ENCODE peak calls at places on chromosomes 4 and X, in nine cellular contexts. One of them, this sample, is unnamed.

GRCh38 chrX:107118322-107119147 is at the start of gene RBM41:
- DNase-seq in activated CD4-positive, alpha-beta T cell treated with anti-CD3 and anti-CD28 coated beads, Interleukin-2, amount 50 U/mL, for 1 hour: peak
- DNase-seq in HCT116: peak
- DNase-seq in smooth muscle cell of the brain vasculature: peak
- DNase-seq in activated CD8-positive, alpha-beta memory T cell treated with anti-CD3 and anti-CD28 coated beads for 24 hours: peak
- DNase-seq in WERI-Rb-1: peak
- DNase-seq in activated T-cell treated with anti-CD3 and anti-CD28 coated beads for 1 hour: peak
- DNase-seq in activated CD4-positive, CD25-positive, alpha-beta regulatory T cell treated with anti-CD3 and anti-CD28 coated beads, Interleukin-2, amount 50 U/mL, for 16 hours: peak
- DNase-seq in hepatocyte: peak
- DNase-seq in this sample: peak

GRCh38 chrX:48196745-48197213 is at the start of gene SSX5:
- DNase-seq in WERI-Rb-1: no peak
- DNase-seq in activated CD8-positive, alpha-beta memory T cell treated with anti-CD3 and anti-CD28 coated beads for 24 hours: no peak
- DNase-seq in activated T-cell treated with anti-CD3 and anti-CD28 coated beads for 1 hour: no peak
- DNase-seq in activated CD4-positive, CD25-positive, alpha-beta regulatory T cell treated with anti-CD3 and anti-CD28 coated beads, Interleukin-2, amount 50 U/mL, for 16 hours: no peak
- DNase-seq in hepatocyte: no peak
- DNase-seq in smooth muscle cell of the brain vasculature: no peak
- DNase-seq in HCT116: no peak
- DNase-seq in activated CD4-positive, alpha-beta T cell treated with anti-CD3 and anti-CD28 coated beads, Interleukin-2, amount 50 U/mL, for 1 hour: no peak
- DNase-seq in this sample: no peak

GRCh38 chrX:123899701-123900100 is 39.8 kb downstream of the XIAP start:
- DNase-seq in activated CD8-positive, alpha-beta memory T cell treated with anti-CD3 and anti-CD28 coated beads for 24 hours: no peak
- DNase-seq in hepatocyte: no peak
- DNase-seq in activated CD4-positive, alpha-beta T cell treated with anti-CD3 and anti-CD28 coated beads, Interleukin-2, amount 50 U/mL, for 1 hour: no peak
- DNase-seq in activated CD4-positive, CD25-positive, alpha-beta regulatory T cell treated with anti-CD3 and anti-CD28 coated beads, Interleukin-2, amount 50 U/mL, for 16 hours: no peak
- DNase-seq in activated T-cell treated with anti-CD3 and anti-CD28 coated beads for 1 hour: no peak
- DNase-seq in HCT116: no peak
- DNase-seq in WERI-Rb-1: no peak
- DNase-seq in smooth muscle cell of the brain vasculature: no peak
- DNase-seq in this sample: no peak

GRCh38 chrX:153598541-153599191 is at the start of gene CCNQ:
- DNase-seq in smooth muscle cell of the brain vasculature: no peak
- DNase-seq in hepatocyte: peak
- DNase-seq in activated CD4-positive, CD25-positive, alpha-beta regulatory T cell treated with anti-CD3 and anti-CD28 coated beads, Interleukin-2, amount 50 U/mL, for 16 hours: no peak
- DNase-seq in WERI-Rb-1: peak
- DNase-seq in activated T-cell treated with anti-CD3 and anti-CD28 coated beads for 1 hour: peak
- DNase-seq in activated CD8-positive, alpha-beta memory T cell treated with anti-CD3 and anti-CD28 coated beads for 24 hours: peak
- DNase-seq in activated CD4-positive, alpha-beta T cell treated with anti-CD3 and anti-CD28 coated beads, Interleukin-2, amount 50 U/mL, for 1 hour: peak
- DNase-seq in HCT116: no peak
- DNase-seq in this sample: peak

GRCh38 chr4:1374706-1375045 is 27.7 kb downstream of the UVSSA start:
- DNase-seq in HCT116: no peak
- DNase-seq in hepatocyte: no peak
- DNase-seq in activated T-cell treated with anti-CD3 and anti-CD28 coated beads for 1 hour: no peak
- DNase-seq in activated CD4-positive, CD25-positive, alpha-beta regulatory T cell treated with anti-CD3 and anti-CD28 coated beads, Interleukin-2, amount 50 U/mL, for 16 hours: no peak
- DNase-seq in activated CD8-positive, alpha-beta memory T cell treated with anti-CD3 and anti-CD28 coated beads for 24 hours: no peak
- DNase-seq in WERI-Rb-1: peak
- DNase-seq in activated CD4-positive, alpha-beta T cell treated with anti-CD3 and anti-CD28 coated beads, Interleukin-2, amount 50 U/mL, for 1 hour: no peak
- DNase-seq in smooth muscle cell of the brain vasculature: no peak
- DNase-seq in this sample: no peak

GRCh38 chrX:39896951-39897740 is 200.6 kb downstream of the BCOR start:
- DNase-seq in activated T-cell treated with anti-CD3 and anti-CD28 coated beads for 1 hour: no peak
- DNase-seq in hepatocyte: peak
- DNase-seq in activated CD8-positive, alpha-beta memory T cell treated with anti-CD3 and anti-CD28 coated beads for 24 hours: no peak
- DNase-seq in HCT116: no peak
- DNase-seq in activated CD4-positive, CD25-positive, alpha-beta regulatory T cell treated with anti-CD3 and anti-CD28 coated beads, Interleukin-2, amount 50 U/mL, for 16 hours: no peak
- DNase-seq in WERI-Rb-1: no peak
- DNase-seq in activated CD4-positive, alpha-beta T cell treated with anti-CD3 and anti-CD28 coated beads, Interleukin-2, amount 50 U/mL, for 1 hour: no peak
- DNase-seq in smooth muscle cell of the brain vasculature: no peak
- DNase-seq in this sample: peak

GRCh38 chr4:151745727-151746231 is 15.0 kb downstream of the GATB start:
- DNase-seq in activated T-cell treated with anti-CD3 and anti-CD28 coated beads for 1 hour: no peak
- DNase-seq in WERI-Rb-1: no peak
- DNase-seq in activated CD4-positive, alpha-beta T cell treated with anti-CD3 and anti-CD28 coated beads, Interleukin-2, amount 50 U/mL, for 1 hour: no peak
- DNase-seq in HCT116: no peak
- DNase-seq in smooth muscle cell of the brain vasculature: no peak
- DNase-seq in activated CD4-positive, CD25-positive, alpha-beta regulatory T cell treated with anti-CD3 and anti-CD28 coated beads, Interleukin-2, amount 50 U/mL, for 16 hours: no peak
- DNase-seq in activated CD8-positive, alpha-beta memory T cell treated with anti-CD3 and anti-CD28 coated beads for 24 hours: no peak
- DNase-seq in hepatocyte: no peak
- DNase-seq in this sample: no peak

GRCh38 chr4:188220006-188220405 is 80.8 kb downstream of the TRIML1 start:
- DNase-seq in activated CD4-positive, CD25-positive, alpha-beta regulatory T cell treated with anti-CD3 and anti-CD28 coated beads, Interleukin-2, amount 50 U/mL, for 16 hours: no peak
- DNase-seq in HCT116: no peak
- DNase-seq in hepatocyte: no peak
- DNase-seq in smooth muscle cell of the brain vasculature: no peak
- DNase-seq in activated CD4-positive, alpha-beta T cell treated with anti-CD3 and anti-CD28 coated beads, Interleukin-2, amount 50 U/mL, for 1 hour: no peak
- DNase-seq in activated CD8-positive, alpha-beta memory T cell treated with anti-CD3 and anti-CD28 coated beads for 24 hours: no peak
- DNase-seq in activated T-cell treated with anti-CD3 and anti-CD28 coated beads for 1 hour: no peak
- DNase-seq in WERI-Rb-1: no peak
- DNase-seq in this sample: no peak

GRCh38 chr4:62320612-62321011 is 1120.5 kb downstream of the ADGRL3 start:
- DNase-seq in WERI-Rb-1: no peak
- DNase-seq in HCT116: no peak
- DNase-seq in activated CD4-positive, alpha-beta T cell treated with anti-CD3 and anti-CD28 coated beads, Interleukin-2, amount 50 U/mL, for 1 hour: no peak
- DNase-seq in activated CD4-positive, CD25-positive, alpha-beta regulatory T cell treated with anti-CD3 and anti-CD28 coated beads, Interleukin-2, amount 50 U/mL, for 16 hours: no peak
- DNase-seq in smooth muscle cell of the brain vasculature: no peak
- DNase-seq in activated CD8-positive, alpha-beta memory T cell treated with anti-CD3 and anti-CD28 coated beads for 24 hours: no peak
- DNase-seq in activated T-cell treated with anti-CD3 and anti-CD28 coated beads for 1 hour: no peak
- DNase-seq in hepatocyte: no peak
- DNase-seq in this sample: no peak

GRCh38 chr4:188647820-188648380 is 508.7 kb downstream of the TRIML1 start:
- DNase-seq in smooth muscle cell of the brain vasculature: no peak
- DNase-seq in activated T-cell treated with anti-CD3 and anti-CD28 coated beads for 1 hour: no peak
- DNase-seq in activated CD8-positive, alpha-beta memory T cell treated with anti-CD3 and anti-CD28 coated beads for 24 hours: no peak
- DNase-seq in activated CD4-positive, CD25-positive, alpha-beta regulatory T cell treated with anti-CD3 and anti-CD28 coated beads, Interleukin-2, amount 50 U/mL, for 16 hours: no peak
- DNase-seq in WERI-Rb-1: no peak
- DNase-seq in activated CD4-positive, alpha-beta T cell treated with anti-CD3 and anti-CD28 coated beads, Interleukin-2, amount 50 U/mL, for 1 hour: no peak
- DNase-seq in HCT116: no peak
- DNase-seq in hepatocyte: no peak
- DNase-seq in this sample: no peak

GRCh38 chr4:8188743-8189550 is 10.1 kb upstream of the SH3TC1 start:
- DNase-seq in WERI-Rb-1: peak
- DNase-seq in smooth muscle cell of the brain vasculature: no peak
- DNase-seq in hepatocyte: no peak
- DNase-seq in activated CD4-positive, CD25-positive, alpha-beta regulatory T cell treated with anti-CD3 and anti-CD28 coated beads, Interleukin-2, amount 50 U/mL, for 16 hours: no peak
- DNase-seq in activated T-cell treated with anti-CD3 and anti-CD28 coated beads for 1 hour: no peak
- DNase-seq in HCT116: no peak
- DNase-seq in activated CD4-positive, alpha-beta T cell treated with anti-CD3 and anti-CD28 coated beads, Interleukin-2, amount 50 U/mL, for 1 hour: no peak
- DNase-seq in activated CD8-positive, alpha-beta memory T cell treated with anti-CD3 and anti-CD28 coated beads for 24 hours: no peak
- DNase-seq in this sample: no peak

GRCh38 chrX:21745756-21746155 is 12.2 kb downstream of the SMPX start:
- DNase-seq in activated CD4-positive, alpha-beta T cell treated with anti-CD3 and anti-CD28 coated beads, Interleukin-2, amount 50 U/mL, for 1 hour: peak
- DNase-seq in smooth muscle cell of the brain vasculature: no peak
- DNase-seq in activated CD4-positive, CD25-positive, alpha-beta regulatory T cell treated with anti-CD3 and anti-CD28 coated beads, Interleukin-2, amount 50 U/mL, for 16 hours: peak
- DNase-seq in hepatocyte: peak
- DNase-seq in HCT116: no peak
- DNase-seq in activated CD8-positive, alpha-beta memory T cell treated with anti-CD3 and anti-CD28 coated beads for 24 hours: peak
- DNase-seq in WERI-Rb-1: peak
- DNase-seq in activated T-cell treated with anti-CD3 and anti-CD28 coated beads for 1 hour: peak
- DNase-seq in this sample: no peak

GRCh38 chr4:179666226-179666625 is 2224.0 kb upstream of the AGA start:
- DNase-seq in activated CD4-positive, alpha-beta T cell treated with anti-CD3 and anti-CD28 coated beads, Interleukin-2, amount 50 U/mL, for 1 hour: no peak
- DNase-seq in smooth muscle cell of the brain vasculature: no peak
- DNase-seq in HCT116: no peak
- DNase-seq in activated T-cell treated with anti-CD3 and anti-CD28 coated beads for 1 hour: no peak
- DNase-seq in activated CD8-positive, alpha-beta memory T cell treated with anti-CD3 and anti-CD28 coated beads for 24 hours: no peak
- DNase-seq in activated CD4-positive, CD25-positive, alpha-beta regulatory T cell treated with anti-CD3 and anti-CD28 coated beads, Interleukin-2, amount 50 U/mL, for 16 hours: no peak
- DNase-seq in hepatocyte: no peak
- DNase-seq in WERI-Rb-1: no peak
- DNase-seq in this sample: peak

GRCh38 chr4:2330119-2331042 is 68.5 kb upstream of the MXD4 start:
- DNase-seq in hepatocyte: peak
- DNase-seq in smooth muscle cell of the brain vasculature: no peak
- DNase-seq in HCT116: peak
- DNase-seq in WERI-Rb-1: no peak
- DNase-seq in activated CD8-positive, alpha-beta memory T cell treated with anti-CD3 and anti-CD28 coated beads for 24 hours: no peak
- DNase-seq in activated T-cell treated with anti-CD3 and anti-CD28 coated beads for 1 hour: no peak
- DNase-seq in activated CD4-positive, alpha-beta T cell treated with anti-CD3 and anti-CD28 coated beads, Interleukin-2, amount 50 U/mL, for 1 hour: no peak
- DNase-seq in activated CD4-positive, CD25-positive, alpha-beta regulatory T cell treated with anti-CD3 and anti-CD28 coated beads, Interleukin-2, amount 50 U/mL, for 16 hours: no peak
- DNase-seq in this sample: no peak

GRCh38 chrX:9336501-9336900 is 128.4 kb upstream of the TBL1X start:
- DNase-seq in WERI-Rb-1: no peak
- DNase-seq in activated CD4-positive, CD25-positive, alpha-beta regulatory T cell treated with anti-CD3 and anti-CD28 coated beads, Interleukin-2, amount 50 U/mL, for 16 hours: no peak
- DNase-seq in smooth muscle cell of the brain vasculature: no peak
- DNase-seq in activated CD8-positive, alpha-beta memory T cell treated with anti-CD3 and anti-CD28 coated beads for 24 hours: no peak
- DNase-seq in activated T-cell treated with anti-CD3 and anti-CD28 coated beads for 1 hour: no peak
- DNase-seq in HCT116: no peak
- DNase-seq in activated CD4-positive, alpha-beta T cell treated with anti-CD3 and anti-CD28 coated beads, Interleukin-2, amount 50 U/mL, for 1 hour: no peak
- DNase-seq in hepatocyte: no peak
- DNase-seq in this sample: no peak